ENCODE peak calls at places on chromosomes 6 and 20, in ten cellular contexts. C, M, H, Z, U, O, G, L, E and P are unnamed samples.

GRCh38 chr6:162882817-162883481 is 155.2 kb downstream of the PACRG start:
- DNase-seq in C (no peak), M (no peak), H (no peak), Z (no peak), U (no peak), O (no peak), G (peak; percentile 18), L (no peak), E (peak; percentile 6), P (no peak)

GRCh38 chr6:74735304-74735703 is 470.5 kb downstream of the COL12A1 start:
- DNase-seq in C (peak; percentile 95), M (no peak), H (no peak), Z (no peak), U (peak; percentile 90), O (no peak), G (no peak), L (no peak), E (peak; percentile 90), P (no peak)

GRCh38 chr6:145070791-145071190 is 664.5 kb downstream of the EPM2A start:
- DNase-seq in C (peak; percentile 43), M (no peak), H (no peak), Z (no peak), U (peak; percentile 80), O (no peak), G (no peak), L (no peak), E (peak; percentile 7), P (no peak)

GRCh38 chr6:109010703-109011102 is 83.9 kb downstream of the SESN1 start:
- DNase-seq in C (no peak), M (no peak), H (no peak), Z (no peak), U (no peak), O (no peak), G (no peak), L (no peak), E (no peak), P (peak; percentile 73)

GRCh38 chr6:140462495-140463311 is 1088.3 kb upstream of the CITED2 start:
- DNase-seq in C (peak; percentile 81), M (no peak), H (peak; percentile 62), Z (no peak), U (no peak), O (no peak), G (peak; percentile 48), L (peak; percentile 35), E (peak; percentile 82), P (peak; percentile 95)

GRCh38 chr6:146984251-146984924 is 219.8 kb upstream of the STXBP5 start:
- DNase-seq in C (no peak), M (no peak), H (peak; percentile 39), Z (no peak), U (no peak), O (no peak), G (no peak), L (no peak), E (peak; percentile 8), P (no peak)

GRCh38 chr6:11011787-11012234 is 32.3 kb downstream of the ELOVL2 start:
- DNase-seq in C (no peak), M (no peak), H (peak; percentile 72), Z (no peak), U (no peak), O (peak; percentile 28), G (no peak), L (peak; percentile 65), E (no peak), P (no peak)

GRCh38 chr20:63183422-63184146 is 32.3 kb downstream of the YTHDF1 start:
- DNase-seq in C (no peak), M (no peak), H (peak; percentile 80), Z (peak; percentile 19), U (no peak), O (peak; percentile 63), G (peak; percentile 49), L (peak; percentile 57), E (peak; percentile 17), P (no peak)

DNA sequence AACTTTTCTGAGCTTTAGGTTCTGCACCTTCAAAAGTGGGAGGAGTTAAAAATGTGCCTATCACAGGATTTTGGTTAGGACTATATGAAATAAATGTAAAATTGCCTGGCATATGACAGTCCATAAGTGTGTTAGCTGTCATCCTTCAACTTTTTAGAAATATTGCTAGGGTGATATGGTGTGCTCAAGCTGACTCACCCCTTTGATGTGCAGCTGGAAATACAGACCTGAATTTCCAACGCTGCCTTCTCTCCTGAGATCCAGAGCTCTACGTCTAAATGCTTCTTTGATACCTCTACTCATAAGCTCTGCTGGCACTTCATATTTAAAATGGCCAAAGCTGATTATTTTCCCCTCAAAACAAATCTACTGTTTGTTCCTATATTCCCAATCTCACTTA is 2.7 kb downstream of the SLC35B3 start:
- DNase-seq in C (no peak), M (no peak), H (no peak), Z (no peak), U (no peak), O (no peak), G (no peak), L (no peak), E (no peak), P (no peak)
- H3K4me3 ChIP-seq in C (no peak overlapping the region), M (no peak overlapping the region), H (no peak overlapping the region), Z (no peak overlapping the region), U (no peak overlapping the region), O (no peak overlapping the region), G (peak overlapping the region; percentile 3), L (no peak overlapping the region), E (peak overlapping the region; percentile 13), P (no peak overlapping the region)

GRCh38 chr6:79946773-79947190 is 571 bp downstream of the ELOVL4 start:
- DNase-seq in C (no peak), M (peak; percentile 13), H (peak; percentile 49), Z (no peak), U (no peak), O (peak; percentile 41), G (peak; percentile 15), L (peak; percentile 19), E (peak; percentile 22), P (no peak)

GRCh38 chr6:79947191-79948173 is at the start of gene ELOVL4:
- DNase-seq in C (peak; percentile 4), M (peak; percentile 48), H (peak; percentile 92), Z (peak; percentile 17), U (no peak), O (peak; percentile 85), G (peak; percentile 23), L (peak; percentile 61), E (peak; percentile 70), P (no peak)

GRCh38 chr6:79946242-79946641 is 1.1 kb downstream of the ELOVL4 start:
- DNase-seq in C (no peak), M (no peak), H (peak; percentile 74), Z (no peak), U (no peak), O (peak; percentile 63), G (peak; percentile 41), L (no peak), E (peak; percentile 45), P (no peak)

DNA sequence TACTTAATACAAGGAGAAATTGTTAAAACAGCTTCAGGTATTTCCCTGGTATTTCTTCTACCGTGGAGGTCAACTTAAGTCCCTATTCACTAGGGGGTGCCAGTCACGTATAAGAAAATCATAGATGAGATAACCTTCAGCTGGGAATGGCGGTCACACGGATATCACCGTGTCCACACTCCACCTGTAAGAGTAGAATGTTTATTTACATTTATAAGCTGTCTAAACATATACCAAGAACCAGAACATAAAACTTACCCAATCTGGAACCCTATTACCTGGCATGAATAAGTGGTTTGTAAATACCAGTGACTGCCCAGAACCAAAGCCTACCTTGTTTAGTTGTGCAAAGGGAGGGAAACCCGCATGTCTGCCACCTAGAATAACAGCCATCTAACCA is 1.9 kb upstream of the ELOVL4 start:
- DNase-seq in C (peak; percentile 11), M (peak; percentile 15), H (peak; percentile 99), Z (no peak), U (peak; percentile 10), O (peak; percentile 72), G (peak; percentile 85), L (peak; percentile 78), E (peak; percentile 80), P (peak; percentile 78)
- TF ChIP-seq CTCF in C (peak; percentile 48), M (peak; percentile 78), H (peak; percentile 87), Z (peak; percentile 80), U (peak; percentile 55), O (peak; percentile 66), G (peak; percentile 70), L (peak; percentile 64), E (peak; percentile 57), P (peak; percentile 70)

DNA sequence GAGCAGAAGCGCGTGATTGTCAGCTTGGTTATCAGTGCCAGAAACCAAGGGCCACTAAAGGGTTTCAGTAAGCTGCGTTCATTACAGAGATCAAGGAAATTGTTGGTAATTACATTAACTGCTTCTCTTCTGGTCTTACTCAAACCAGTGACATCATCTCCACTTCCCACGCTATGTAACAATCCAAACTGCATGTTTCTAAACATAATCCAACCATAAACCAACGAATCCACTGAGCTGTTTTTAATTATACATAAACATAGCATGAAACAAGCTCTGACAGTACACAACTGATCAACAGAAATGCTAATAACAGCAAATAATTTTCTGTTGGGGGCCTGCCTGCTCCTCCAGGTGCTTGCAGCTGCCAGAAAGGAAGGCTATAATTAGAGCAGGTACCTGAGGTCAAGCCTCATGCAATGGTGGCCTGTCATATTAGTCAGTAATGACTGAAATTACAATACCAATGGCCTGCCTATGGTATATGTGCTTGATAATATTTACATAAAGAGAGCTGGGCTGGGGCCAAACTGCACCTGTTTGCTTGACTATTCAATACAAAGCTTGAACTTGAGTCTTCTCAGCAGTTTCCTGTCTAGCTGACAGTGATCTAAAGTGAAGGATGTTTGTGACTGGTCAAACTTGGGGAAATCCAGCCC is 40.1 kb downstream of the ILRUN start:
- DNase-seq in C (peak; percentile 61), M (peak; percentile 81), H (no peak), Z (no peak), U (peak; percentile 29), O (no peak), G (peak; percentile 71), L (peak; percentile 76), E (peak; percentile 80), P (peak; percentile 81)
- H3K4me3 ChIP-seq in C (peak overlapping the region; percentile 35), M (peak overlapping the region; percentile 23), H (no peak overlapping the region), Z (peak overlapping the region; percentile 33), U (peak overlapping the region; percentile 54), O (no peak overlapping the region), G (no peak overlapping the region), L (no peak overlapping the region), E (peak overlapping the region; percentile 48), P (peak overlapping the region; percentile 41)

GRCh38 chr20:41162396-41162795 is 25.1 kb downstream of the PLCG1 start:
- DNase-seq in C (no peak), M (no peak), H (no peak), Z (no peak), U (no peak), O (no peak), G (no peak), L (no peak), E (no peak), P (no peak)

GRCh38 chr20:41159547-41159946 is 22.2 kb downstream of the PLCG1 start:
- DNase-seq in C (no peak), M (no peak), H (no peak), Z (no peak), U (no peak), O (no peak), G (no peak), L (no peak), E (no peak), P (no peak)

GRCh38 chr20:41163821-41164220 is 26.5 kb downstream of the PLCG1 start:
- DNase-seq in C (no peak), M (no peak), H (no peak), Z (no peak), U (no peak), O (no peak), G (no peak), L (no peak), E (no peak), P (no peak)

GRCh38 chr20:41160686-41161085 is 23.3 kb downstream of the PLCG1 start:
- DNase-seq in C (no peak), M (no peak), H (no peak), Z (no peak), U (no peak), O (no peak), G (no peak), L (no peak), E (no peak), P (no peak)

DNA sequence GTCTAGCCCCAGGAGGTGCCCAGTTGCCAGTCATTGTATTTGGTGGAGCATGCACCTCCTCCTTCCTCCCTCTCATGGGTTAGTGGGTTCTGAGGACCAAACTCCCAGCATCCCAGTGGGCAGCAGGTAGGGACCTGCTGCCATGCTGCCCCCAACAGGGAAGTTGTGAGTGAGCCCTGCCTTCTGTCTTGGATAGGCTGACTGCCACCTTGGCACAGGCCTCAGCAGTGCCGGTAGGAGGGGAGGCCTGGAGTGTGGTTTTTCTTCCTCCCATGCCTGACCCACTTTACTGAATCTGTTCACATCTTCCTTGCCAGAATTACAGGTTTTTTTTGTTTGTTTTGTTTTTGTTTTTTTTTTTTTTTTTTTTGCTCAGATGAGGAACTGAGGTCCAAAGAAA is 24.5 kb downstream of the PLCG1 start:
- DNase-seq in C (no peak), M (no peak), H (no peak), Z (no peak), U (no peak), O (no peak), G (no peak), L (no peak), E (no peak), P (no peak)
- TF ChIP-seq CTCF in C (no peak), M (no peak), H (no peak), Z (no peak), U (no peak), O (no peak), G (no peak), L (no peak), E (no peak), P (peak; percentile 23)